ENCODE peak calls at places on chromosomes 13 and 19, in six cellular contexts. R is tibial artery, M is thoracic aorta, D is cardiac muscle cell, X is endodermal cell, K is mesendoderm. F is an unnamed sample.

GRCh38 chr13:74202129-74202528 is 67.9 kb upstream of the KLF12 start:
- DNase-seq in D (peak; percentile 39), R (no peak), M (no peak), K (no peak), X (no peak), F (no peak)

GRCh38 chr13:30124131-30124768 is 183.1 kb downstream of the KATNAL1 start:
- DNase-seq in D (no peak), M (no peak), X (no peak), K (no peak), R (no peak), F (no peak)

GRCh38 chr19:35257113-35257461 is 8.3 kb downstream of the LSR start:
- DNase-seq in K (no peak), X (no peak), M (no peak), R (no peak), D (no peak), F (no peak)

GRCh38 chr19:1672038-1672768 is 19.8 kb upstream of the TCF3 start:
- DNase-seq in K (no peak), D (peak; percentile 59), R (no peak), X (peak; percentile 72), M (no peak), F (no peak)

GRCh38 chr13:113211774-113212173 is 2.4 kb downstream of the CUL4A start:
- DNase-seq in D (no peak), M (no peak), X (peak; percentile 80), R (no peak), K (peak; percentile 77), F (no peak)

GRCh38 chr13:105272660-105273631 is 1262.5 kb downstream of the EFNB2 start:
- DNase-seq in K (peak; percentile 36), X (no peak), M (no peak), R (no peak), D (no peak), F (no peak)

GRCh38 chr19:41703602-41704293 is 4.7 kb upstream of the CEACAM5 start:
- DNase-seq in D (no peak), K (no peak), X (peak; percentile 13), M (no peak), R (no peak), F (no peak)

GRCh38 chr13:71316964-71317363 is 550.0 kb downstream of the DACH1 start:
- DNase-seq in D (no peak), X (no peak), K (no peak), M (no peak), R (no peak), F (no peak)

GRCh38 chr19:676343-677105 is at the start of gene FSTL3:
- DNase-seq in R (no peak), D (peak; percentile 36), K (no peak), X (peak; percentile 52), M (no peak), F (peak; percentile 24)

GRCh38 chr13:74117207-74117705 is 16.9 kb downstream of the KLF12 start:
- DNase-seq in K (no peak), D (no peak), X (no peak), M (no peak), R (no peak), F (no peak)

GRCh38 chr13:21698975-21699679 is 28.3 kb downstream of the FGF9 start:
- DNase-seq in D (no peak), K (no peak), X (no peak), M (no peak), R (no peak), F (no peak)

GRCh38 chr13:68927387-68928026 is 1180.1 kb upstream of the ATXN8OS start:
- DNase-seq in R (no peak), X (peak; percentile 86), D (no peak), K (peak; percentile 94), M (no peak), F (no peak)

GRCh38 chr13:42272115-42272756 is at the start of gene AKAP11:
- DNase-seq in D (peak; percentile 65), M (no peak), K (peak; percentile 73), R (peak; percentile 30), X (no peak), F (peak; percentile 50)

GRCh38 chr13:64158910-64159309 is 2743.3 kb upstream of the PCDH20 start:
- DNase-seq in R (no peak), M (no peak), D (peak; percentile 62), K (no peak), X (no peak), F (no peak)

GRCh38 chr13:44271031-44271433 is 102.6 kb upstream of the SERP2 start:
- DNase-seq in D (no peak), M (no peak), R (no peak), X (no peak), K (no peak), F (no peak)

GRCh38 chr13:36090592-36090991 is 40.6 kb downstream of the DCLK1 start:
- DNase-seq in D (peak; percentile 28), M (no peak), X (no peak), R (peak; percentile 54), K (peak; percentile 25), F (no peak)

GRCh38 chr13:110017379-110017778 is 231.0 kb upstream of the IRS2 start:
- DNase-seq in K (peak; percentile 96), X (peak; percentile 80), D (peak; percentile 92), R (no peak), M (no peak), F (peak; percentile 86)

GRCh38 chr19:18685597-18686164 is 2.2 kb downstream of the CRTC1 start:
- DNase-seq in R (no peak), D (peak; percentile 22), M (no peak), X (no peak), K (no peak), F (no peak)

GRCh38 chr19:2477732-2478191 is 1.8 kb downstream of the GADD45B start:
- DNase-seq in X (no peak), D (peak; percentile 59), R (peak; percentile 47), K (no peak), M (no peak), F (no peak)

GRCh38 chr19:55477905-55478304 is 1.5 kb downstream of the ZNF628 start:
- DNase-seq in K (no peak), D (no peak), X (no peak), R (no peak), M (no peak), F (no peak)

GRCh38 chr13:98274921-98275487 is 97.9 kb upstream of the RNF113B start:
- DNase-seq in X (no peak), R (no peak), D (no peak), M (no peak), K (no peak), F (no peak)

GRCh38 chr13:44578064-44578394 is 1.9 kb upstream of the TSC22D1 start:
- DNase-seq in X (no peak), K (peak; percentile 74), R (peak; percentile 37), M (no peak), D (no peak), F (no peak)

GRCh38 chr13:46632171-46632570 is 79.2 kb downstream of the LRCH1 start:
- DNase-seq in D (no peak), R (no peak), X (no peak), M (no peak), K (no peak), F (no peak)
- H3K4me3 ChIP-seq in D (no peak overlapping the region), R (no peak overlapping the region), X (no peak overlapping the region), M (no peak overlapping the region), K (no peak overlapping the region), F (no peak overlapping the region)

GRCh38 chr13:27824121-27824520 is 31.8 kb downstream of the GSX1 start:
- DNase-seq in D (no peak), X (no peak), M (no peak), R (no peak), K (no peak), F (no peak)
- H3K27me3 ChIP-seq in D (peaks cover 96% of the 10 kb centered on the region), X (peaks cover 98% of the 10 kb centered on the region), M (no peaks in the 10 kb centered on the region), R (no peaks in the 10 kb centered on the region), K (peaks cover 71% of the 10 kb centered on the region), F (peaks cover 17% of the 10 kb centered on the region)

GRCh38 chr13:23644527-23644926 is 74.3 kb downstream of the TNFRSF19 start:
- DNase-seq in M (no peak), K (no peak), D (peak; percentile 58), R (no peak), X (no peak), F (no peak)
- H3K27ac ChIP-seq in M (no peak overlapping the region), K (no peak overlapping the region), D (no peak overlapping the region), R (no peak overlapping the region), X (no peak overlapping the region), F (no peak overlapping the region)

GRCh38 chr13:50917572-50917971 is 8.0 kb downstream of the RNASEH2B start:
- DNase-seq in K (no peak), R (no peak), M (no peak), X (no peak), D (no peak), F (no peak)
- H3K4me3 ChIP-seq in K (no peak overlapping the region), R (no peak overlapping the region), M (no peak overlapping the region), X (no peak overlapping the region), D (no peak overlapping the region), F (no peak overlapping the region)

GRCh38 chr13:111325941-111326620 is 5.6 kb downstream of the TEX29 start:
- DNase-seq in X (no peak), K (no peak), M (no peak), D (no peak), R (peak; percentile 12), F (no peak)
- H3K27me3 ChIP-seq in X (no peaks in the 10 kb centered on the region), K (no peaks in the 10 kb centered on the region), M (no peaks in the 10 kb centered on the region), D (no peaks in the 10 kb centered on the region), R (no peaks in the 10 kb centered on the region), F (no peaks in the 10 kb centered on the region)